ENCODE peak calls at places on chromosomes 3 and 15, in eight cellular contexts. One of them, this sample, is unnamed. For H3K36me3, the result is how much of the 10 kb centered on the place peaks cover.

GRCh38 chr15:78934063-78935023 is 10.5 kb downstream of the CTSH start:
- ATAC-seq in Panc1: no peak
- ATAC-seq in GM12878: no peak
- ATAC-seq in HepG2: no peak
- ATAC-seq in HCT116: no peak
- ATAC-seq in GM23338: no peak
- ATAC-seq in upper lobe of left lung: no peak
- ATAC-seq in K562: no peak
- ATAC-seq in this sample: peak

GRCh38 chr3:37262816-37263393 is 88.5 kb upstream of the LRRFIP2 start:
- ATAC-seq in GM23338: no peak
- ATAC-seq in HCT116: no peak
- ATAC-seq in K562: no peak
- ATAC-seq in upper lobe of left lung: no peak
- ATAC-seq in HepG2: no peak
- ATAC-seq in GM12878: no peak
- ATAC-seq in Panc1: no peak
- ATAC-seq in this sample: no peak

GRCh38 chr15:93201940-93202339 is 112.9 kb upstream of the RGMA start:
- ATAC-seq in HepG2: no peak
- ATAC-seq in GM23338: no peak
- ATAC-seq in upper lobe of left lung: no peak
- ATAC-seq in K562: no peak
- ATAC-seq in Panc1: no peak
- ATAC-seq in HCT116: no peak
- ATAC-seq in GM12878: no peak
- ATAC-seq in this sample: no peak

GRCh38 chr3:4042869-4043268 is 243.6 kb downstream of the LRRN1 start:
- ATAC-seq in HepG2: no peak
- ATAC-seq in Panc1: no peak
- ATAC-seq in K562: no peak
- ATAC-seq in upper lobe of left lung: no peak
- ATAC-seq in GM12878: no peak
- ATAC-seq in HCT116: no peak
- ATAC-seq in GM23338: peak
- ATAC-seq in this sample: no peak

GRCh38 chr3:108780235-108780634 is 23.0 kb upstream of the RETNLB start:
- ATAC-seq in K562: no peak
- ATAC-seq in upper lobe of left lung: no peak
- ATAC-seq in GM12878: no peak
- ATAC-seq in HepG2: no peak
- ATAC-seq in HCT116: no peak
- ATAC-seq in Panc1: no peak
- ATAC-seq in GM23338: no peak
- ATAC-seq in this sample: no peak

GRCh38 chr15:91694131-91694828 is 159.2 kb upstream of the SLCO3A1 start:
- ATAC-seq in Panc1: no peak
- ATAC-seq in GM12878: no peak
- ATAC-seq in HCT116: no peak
- ATAC-seq in upper lobe of left lung: peak
- ATAC-seq in K562: no peak
- ATAC-seq in GM23338: no peak
- ATAC-seq in HepG2: peak
- ATAC-seq in this sample: peak

GRCh38 chr3:30344288-30344687 is 262.1 kb upstream of the TGFBR2 start:
- ATAC-seq in Panc1: no peak
- ATAC-seq in GM12878: no peak
- ATAC-seq in upper lobe of left lung: no peak
- ATAC-seq in HepG2: peak
- ATAC-seq in HCT116: no peak
- ATAC-seq in K562: no peak
- ATAC-seq in GM23338: no peak
- ATAC-seq in this sample: no peak

GRCh38 chr3:128763967-128764366 is 38.0 kb downstream of the RAB7A start:
- ATAC-seq in upper lobe of left lung: no peak
- ATAC-seq in HepG2: no peak
- ATAC-seq in HCT116: no peak
- ATAC-seq in K562: peak
- ATAC-seq in Panc1: no peak
- ATAC-seq in GM12878: no peak
- ATAC-seq in GM23338: no peak
- ATAC-seq in this sample: no peak

GRCh38 chr15:99134317-99134821 is 29.5 kb downstream of the SYNM start:
- ATAC-seq in HepG2: no peak
- ATAC-seq in GM23338: no peak
- ATAC-seq in upper lobe of left lung: no peak
- ATAC-seq in HCT116: no peak
- ATAC-seq in GM12878: no peak
- ATAC-seq in K562: no peak
- ATAC-seq in Panc1: no peak
- ATAC-seq in this sample: no peak

GRCh38 chr3:102174312-102174712 is 260.5 kb upstream of the ZPLD1 start:
- ATAC-seq in HepG2: no peak
- ATAC-seq in Panc1: no peak
- ATAC-seq in HCT116: no peak
- ATAC-seq in K562: no peak
- ATAC-seq in GM12878: no peak
- ATAC-seq in GM23338: no peak
- ATAC-seq in upper lobe of left lung: no peak
- ATAC-seq in this sample: no peak

GRCh38 chr15:26724381-26724780 is 48.5 kb downstream of the GABRB3 start:
- ATAC-seq in HepG2: no peak
- ATAC-seq in HCT116: no peak
- ATAC-seq in GM12878: no peak
- ATAC-seq in Panc1: no peak
- ATAC-seq in GM23338: no peak
- ATAC-seq in upper lobe of left lung: no peak
- ATAC-seq in K562: no peak
- ATAC-seq in this sample: no peak

GRCh38 chr3:56694852-56695563 is 11.9 kb upstream of the TASOR start:
- ATAC-seq in upper lobe of left lung: peak
- ATAC-seq in HepG2: no peak
- ATAC-seq in Panc1: no peak
- ATAC-seq in HCT116: no peak
- ATAC-seq in K562: no peak
- ATAC-seq in GM12878: peak
- ATAC-seq in GM23338: no peak
- ATAC-seq in this sample: no peak

GRCh38 chr15:29518442-29518841 is 248.8 kb upstream of the NSMCE3 start:
- ATAC-seq in upper lobe of left lung: no peak
- ATAC-seq in HCT116: no peak
- ATAC-seq in HepG2: no peak
- ATAC-seq in GM12878: no peak
- ATAC-seq in K562: no peak
- ATAC-seq in Panc1: no peak
- ATAC-seq in GM23338: no peak
- ATAC-seq in this sample: no peak

GRCh38 chr3:149572796-149573414 is 84.9 kb downstream of the WWTR1 start:
- ATAC-seq in GM23338: no peak
- ATAC-seq in HepG2: no peak
- ATAC-seq in upper lobe of left lung: peak
- ATAC-seq in GM12878: no peak
- ATAC-seq in Panc1: peak
- ATAC-seq in K562: no peak
- ATAC-seq in HCT116: peak
- ATAC-seq in this sample: peak

GRCh38 chr3:141914311-141914710 is 37.9 kb downstream of the ATP1B3 start:
- ATAC-seq in GM23338: no peak
- ATAC-seq in HCT116: no peak
- ATAC-seq in HepG2: no peak
- ATAC-seq in GM12878: no peak
- ATAC-seq in K562: no peak
- ATAC-seq in Panc1: no peak
- ATAC-seq in upper lobe of left lung: no peak
- ATAC-seq in this sample: no peak

GRCh38 chr15:59268199-59268979 is 61.7 kb downstream of the LDHAL6B start:
- ATAC-seq in HepG2: no peak
- ATAC-seq in GM23338: no peak
- ATAC-seq in GM12878: peak
- ATAC-seq in K562: no peak
- ATAC-seq in Panc1: peak
- ATAC-seq in HCT116: peak
- ATAC-seq in upper lobe of left lung: no peak
- ATAC-seq in this sample: no peak

GRCh38 chr3:172536505-172536904 is 13.3 kb upstream of the TNFSF10 start:
- ATAC-seq in upper lobe of left lung: no peak
- ATAC-seq in K562: no peak
- ATAC-seq in GM12878: no peak
- ATAC-seq in HepG2: no peak
- ATAC-seq in HCT116: no peak
- ATAC-seq in GM23338: no peak
- ATAC-seq in Panc1: no peak
- ATAC-seq in this sample: no peak

GRCh38 chr3:27767000-27767399 is 44.9 kb upstream of the EOMES start:
- ATAC-seq in Panc1: no peak
- ATAC-seq in HepG2: no peak
- ATAC-seq in GM23338: no peak
- ATAC-seq in GM12878: peak
- ATAC-seq in K562: no peak
- ATAC-seq in HCT116: no peak
- ATAC-seq in upper lobe of left lung: no peak
- ATAC-seq in this sample: no peak

GRCh38 chr3:172074578-172074977 is 35.2 kb downstream of the FNDC3B start:
- ATAC-seq in GM23338: no peak
- ATAC-seq in HCT116: no peak
- ATAC-seq in upper lobe of left lung: peak
- ATAC-seq in GM12878: peak
- ATAC-seq in K562: no peak
- ATAC-seq in HepG2: peak
- ATAC-seq in Panc1: no peak
- ATAC-seq in this sample: peak

GRCh38 chr3:14876942-14877341 is 58.2 kb downstream of the FGD5 start:
- ATAC-seq in HepG2: peak
- ATAC-seq in K562: no peak
- ATAC-seq in GM12878: no peak
- ATAC-seq in GM23338: no peak
- ATAC-seq in HCT116: no peak
- ATAC-seq in upper lobe of left lung: peak
- ATAC-seq in Panc1: no peak
- ATAC-seq in this sample: peak
- H3K27ac ChIP-seq in HepG2: no peak
- H3K27ac ChIP-seq in K562: no peak
- H3K27ac ChIP-seq in GM12878: no peak
- H3K27ac ChIP-seq in GM23338: no peak
- H3K27ac ChIP-seq in HCT116: no peak
- H3K27ac ChIP-seq in upper lobe of left lung: peak
- H3K27ac ChIP-seq in Panc1: no peak
- H3K27ac ChIP-seq in this sample: no peak

DNA sequence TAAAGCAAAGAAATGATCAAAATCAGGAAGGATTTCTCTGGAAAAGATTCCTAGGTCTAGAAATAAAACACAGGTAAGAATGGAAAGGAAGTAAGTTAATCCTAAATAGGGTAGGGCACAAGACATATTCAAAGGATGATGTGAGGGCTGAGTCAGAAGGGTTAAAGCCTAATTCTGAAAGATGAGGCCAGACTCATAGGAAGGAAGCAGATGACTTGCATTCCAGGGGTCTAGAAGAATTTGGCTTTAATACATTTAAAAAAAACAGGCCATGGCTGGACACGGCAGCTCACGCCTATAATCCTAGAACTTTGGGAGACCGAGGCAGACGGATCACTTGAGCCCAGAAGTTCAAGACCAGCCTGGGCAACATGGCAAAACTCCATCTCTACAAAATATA is 3.2 kb downstream of the SSR3 start:
- ATAC-seq in Panc1: no peak
- ATAC-seq in HepG2: no peak
- ATAC-seq in GM23338: no peak
- ATAC-seq in K562: no peak
- ATAC-seq in upper lobe of left lung: no peak
- ATAC-seq in GM12878: no peak
- ATAC-seq in HCT116: no peak
- ATAC-seq in this sample: no peak
- TF ChIP-seq POLR2AphosphoS5 in Panc1: no peak
- TF ChIP-seq POLR2AphosphoS5 in HepG2: no peak
- TF ChIP-seq POLR2AphosphoS5 in GM23338: no peak
- TF ChIP-seq POLR2AphosphoS5 in K562: no peak
- TF ChIP-seq POLR2AphosphoS5 in upper lobe of left lung: no peak
- TF ChIP-seq POLR2AphosphoS5 in GM12878: no peak
- TF ChIP-seq POLR2AphosphoS5 in HCT116: no peak
- TF ChIP-seq POLR2AphosphoS5 in this sample: no peak

DNA sequence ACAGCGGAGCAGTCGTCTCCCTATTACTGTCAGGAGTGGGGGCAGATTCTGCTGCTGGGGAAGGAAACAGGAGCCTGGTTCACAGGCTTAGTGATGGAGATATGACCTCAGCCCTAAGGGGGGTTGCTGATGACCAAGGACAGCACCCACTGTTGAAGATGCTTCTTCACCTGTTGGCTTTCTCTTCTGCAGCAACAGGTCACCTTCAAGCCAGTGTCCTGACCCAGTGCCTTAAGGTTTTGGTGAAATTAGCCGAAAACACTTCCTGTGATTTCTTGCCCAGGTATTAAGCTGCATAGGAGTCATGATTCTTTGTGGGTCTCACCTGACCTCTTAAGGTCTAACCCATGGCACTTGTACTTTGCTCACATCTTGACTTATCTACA is 14.0 kb downstream of the ATRIP start:
- ATAC-seq in GM23338: no peak
- ATAC-seq in K562: no peak
- ATAC-seq in HepG2: no peak
- ATAC-seq in upper lobe of left lung: no peak
- ATAC-seq in Panc1: no peak
- ATAC-seq in GM12878: no peak
- ATAC-seq in HCT116: no peak
- ATAC-seq in this sample: no peak
- H3K36me3 ChIP-seq in GM23338: under half
- H3K36me3 ChIP-seq in K562: under half
- H3K36me3 ChIP-seq in HepG2: under half
- H3K36me3 ChIP-seq in upper lobe of left lung: under half
- H3K36me3 ChIP-seq in Panc1: under half
- H3K36me3 ChIP-seq in GM12878: under half
- H3K36me3 ChIP-seq in HCT116: under half
- H3K36me3 ChIP-seq in this sample: under half

DNA sequence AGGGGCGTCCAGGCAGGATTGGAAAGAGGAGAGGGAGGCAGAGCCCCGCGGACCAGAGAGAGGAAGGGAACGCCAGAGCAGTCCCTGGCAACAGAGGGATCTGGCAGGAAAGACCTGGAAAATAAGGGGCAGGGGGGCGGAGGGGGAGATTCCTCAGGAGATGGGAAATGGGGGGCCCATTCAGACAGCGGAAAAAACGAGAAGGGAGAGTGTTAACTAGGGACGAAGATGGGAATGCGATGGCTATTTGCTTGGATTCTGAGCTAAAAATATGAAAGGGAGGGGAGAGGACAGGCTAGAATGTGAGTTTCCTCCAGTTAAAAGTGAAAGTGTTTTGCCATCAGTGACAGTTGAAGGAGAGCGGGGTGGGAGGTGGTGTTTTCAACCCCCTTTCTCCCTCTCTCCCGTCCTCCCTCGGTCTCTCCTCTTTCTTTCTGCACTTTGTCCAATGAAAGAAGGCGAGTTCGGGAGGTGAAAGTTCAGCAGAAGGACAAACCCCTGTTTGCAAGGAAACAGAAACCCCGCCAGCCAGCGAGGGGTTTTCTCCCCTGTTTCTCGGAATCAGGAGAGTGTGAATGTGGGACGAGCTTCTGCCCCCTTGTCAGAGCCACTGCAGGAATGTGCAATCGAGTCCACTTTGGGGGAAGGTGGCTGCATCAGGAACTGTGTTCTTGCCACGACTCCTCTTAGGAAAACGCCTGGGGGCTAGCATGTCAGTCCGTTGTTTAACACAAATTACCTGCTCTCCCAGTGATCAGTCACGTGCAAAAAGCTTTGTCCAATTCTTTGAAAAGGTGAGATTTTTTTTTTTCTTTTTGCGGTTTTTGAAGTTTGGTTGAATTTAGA is 911 bp upstream of the FOXP1 start:
- ATAC-seq in K562: peak
- ATAC-seq in HepG2: peak
- ATAC-seq in GM12878: peak
- ATAC-seq in upper lobe of left lung: peak
- ATAC-seq in GM23338: peak
- ATAC-seq in Panc1: no peak
- ATAC-seq in HCT116: peak
- ATAC-seq in this sample: peak
- H3K27ac ChIP-seq in K562: peak
- H3K27ac ChIP-seq in HepG2: peak
- H3K27ac ChIP-seq in GM12878: no peak
- H3K27ac ChIP-seq in upper lobe of left lung: peak
- H3K27ac ChIP-seq in GM23338: peak
- H3K27ac ChIP-seq in Panc1: no peak
- H3K27ac ChIP-seq in HCT116: no peak
- H3K27ac ChIP-seq in this sample: peak

This sample was measured in gastroesophageal sphincter.